ENCODE peak calls at places on chromosomes 4 and X, in eight cellular contexts. J is GM13976, I is HCT116, U is astrocyte of the spinal cord, K is GM10248, S is heart right ventricle, V is ovary, B is fibroblast of lung. H is an unnamed sample.

GRCh38 chr4:148192526-148192925 is 249.7 kb downstream of the NR3C2 start:
- DNase-seq in U (no peak), V (no peak), J (no peak), S (no peak), I (no peak), B (no peak), K (no peak), H (no peak)

GRCh38 chr4:98473046-98473445 is 185.4 kb downstream of the TSPAN5 start:
- DNase-seq in B (peak), U (no peak), V (no peak), J (no peak), I (no peak), K (no peak), S (no peak), H (no peak)

GRCh38 chrX:65581661-65582339 is 47.2 kb upstream of the LAS1L start:
- DNase-seq in V (peak), B (peak), U (peak), J (peak), K (peak), I (peak), S (no peak), H (no peak)

GRCh38 chr4:181181331-181181730 is 1061.9 kb upstream of the TENM3 start:
- DNase-seq in V (no peak), J (no peak), U (no peak), K (no peak), S (no peak), I (no peak), B (no peak), H (no peak)

GRCh38 chr4:8504279-8505007 is 63.9 kb downstream of the TRMT44 start:
- DNase-seq in K (no peak), S (no peak), B (no peak), U (no peak), I (no peak), V (peak), J (peak), H (no peak)

GRCh38 chrX:131762802-131763234 is 218.9 kb downstream of the OR13H1 start:
- DNase-seq in S (no peak), V (peak), U (peak), B (no peak), I (no peak), K (peak), J (peak), H (no peak)

GRCh38 chr4:23373269-23373668 is 516.6 kb downstream of the PPARGC1A start:
- DNase-seq in I (no peak), K (no peak), B (no peak), V (no peak), J (no peak), S (no peak), U (peak), H (no peak)

GRCh38 chr4:81409836-81410235 is 61.9 kb downstream of the RASGEF1B start:
- DNase-seq in I (no peak), B (no peak), S (no peak), U (no peak), V (no peak), J (no peak), K (no peak), H (no peak)

GRCh38 chr4:168555437-168555836 is 58.6 kb downstream of the PALLD start:
- DNase-seq in B (no peak), V (no peak), U (no peak), J (no peak), I (no peak), K (no peak), S (no peak), H (no peak)

GRCh38 chr4:168560835-168561210 is 64.0 kb downstream of the PALLD start:
- DNase-seq in K (no peak), J (no peak), U (no peak), I (no peak), S (no peak), V (no peak), B (no peak), H (no peak)

GRCh38 chr4:168557658-168558057 is 60.8 kb downstream of the PALLD start:
- DNase-seq in V (no peak), I (no peak), S (no peak), J (no peak), K (no peak), B (no peak), U (no peak), H (no peak)

GRCh38 chr4:168560184-168560834 is 63.5 kb downstream of the PALLD start:
- DNase-seq in J (no peak), K (no peak), B (peak), I (no peak), V (no peak), U (peak), S (no peak), H (no peak)

GRCh38 chr4:168558587-168558986 is 61.7 kb downstream of the PALLD start:
- DNase-seq in U (peak), S (no peak), K (no peak), B (no peak), I (no peak), V (no peak), J (no peak), H (no peak)
- TF ChIP-seq CTCF in U (no peak), S (no peak), K (no peak), B (no peak), I (no peak), V (no peak), J (no peak), H (no peak)

DNA sequence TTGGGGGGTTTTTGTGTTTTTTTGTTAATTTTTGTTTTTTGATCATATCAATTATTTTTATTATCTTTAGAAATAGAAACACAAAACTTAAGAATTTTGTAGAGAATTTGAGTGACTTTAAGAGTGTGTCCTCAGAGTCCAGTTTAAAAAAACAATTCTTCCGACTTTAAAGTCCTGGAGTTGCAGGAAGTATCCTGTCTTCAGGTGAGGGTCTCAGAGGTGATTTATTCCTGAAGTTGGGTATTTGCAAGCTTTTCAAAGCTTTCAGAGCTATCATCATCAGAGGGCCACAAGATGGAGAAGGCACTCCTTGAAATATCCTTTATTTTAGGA is 23.0 kb downstream of the TLR10 start:
- DNase-seq in U (no peak), I (no peak), S (no peak), J (no peak), V (no peak), K (no peak), B (no peak), H (no peak)
- TF ChIP-seq CTCF in U (no peak), I (no peak), S (no peak), J (no peak), V (peak), K (no peak), B (no peak), H (no peak)

DNA sequence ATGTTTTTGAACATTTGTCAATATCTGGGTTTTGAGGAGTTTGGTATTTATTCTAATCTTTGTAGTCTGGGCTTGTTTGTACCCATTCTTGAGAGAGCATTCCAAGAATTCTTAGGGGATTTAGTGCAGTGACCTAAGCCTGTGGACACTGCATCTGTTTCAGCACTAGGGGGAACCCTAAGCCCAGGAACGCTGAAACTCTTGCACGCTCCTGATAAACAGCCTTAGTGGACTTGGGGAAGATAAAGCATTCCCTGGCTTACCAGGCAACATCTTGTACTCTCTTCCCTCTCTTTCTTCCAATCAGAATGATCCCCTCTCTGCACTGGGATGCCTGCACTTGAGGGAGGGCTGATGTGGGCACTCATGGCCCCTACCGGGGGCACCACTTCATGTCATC is 654.9 kb upstream of the HTR2C start:
- DNase-seq in U (peak), S (no peak), K (no peak), J (peak), B (peak), V (no peak), I (peak), H (no peak)
- TF ChIP-seq CTCF in U (peak), S (no peak), K (peak), J (peak), B (no peak), V (no peak), I (peak), H (peak)

DNA sequence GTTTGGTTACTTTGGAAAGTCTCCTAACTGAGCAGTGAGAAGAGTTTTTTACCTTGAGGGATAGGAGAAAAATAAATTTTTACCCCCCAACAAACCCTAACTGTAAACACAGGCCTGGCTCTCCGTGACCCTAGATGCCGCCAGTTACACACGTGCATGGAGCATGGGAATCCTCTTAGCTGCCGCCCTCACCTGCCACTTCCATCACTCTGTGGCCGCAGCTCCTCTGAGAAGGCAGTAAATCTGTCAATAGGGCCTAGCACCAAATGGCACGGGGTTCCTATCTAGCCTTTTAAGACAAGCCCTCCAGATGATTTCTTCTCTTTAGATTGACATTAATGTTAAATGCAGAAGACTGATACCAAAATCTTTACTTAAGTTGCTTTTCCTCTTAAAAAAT is 330.3 kb upstream of the FAM241A start:
- DNase-seq in U (no peak), V (no peak), I (no peak), B (no peak), S (no peak), J (no peak), K (no peak), H (no peak)
- TF ChIP-seq CTCF in U (no peak), V (no peak), I (no peak), B (no peak), S (no peak), J (no peak), K (no peak), H (no peak)

GRCh38 chrX:50430917-50431316 is 39.7 kb downstream of the DGKK start:
- DNase-seq in B (no peak), U (no peak), K (no peak), V (no peak), I (no peak), S (no peak), J (no peak), H (no peak)
- TF ChIP-seq CTCF in B (no peak), U (no peak), K (no peak), V (no peak), I (no peak), S (no peak), J (no peak), H (no peak)

GRCh38 chr4:159383569-159383934 is 280.7 kb downstream of the RAPGEF2 start:
- DNase-seq in S (no peak), B (no peak), U (no peak), J (no peak), K (no peak), V (no peak), I (no peak), H (no peak)

GRCh38 chr4:159382875-159383568 is 280.1 kb downstream of the RAPGEF2 start:
- DNase-seq in K (no peak), V (no peak), I (no peak), S (no peak), B (no peak), J (no peak), U (no peak), H (no peak)

GRCh38 chr4:159384017-159384416 is 281.1 kb downstream of the RAPGEF2 start:
- DNase-seq in U (no peak), K (no peak), J (no peak), S (no peak), I (no peak), B (no peak), V (no peak), H (no peak)

GRCh38 chr4:159386620-159387019 is 283.7 kb downstream of the RAPGEF2 start:
- DNase-seq in J (no peak), V (no peak), U (no peak), I (no peak), K (no peak), S (no peak), B (no peak), H (no peak)

GRCh38 chr4:159384619-159385018 is 281.7 kb downstream of the RAPGEF2 start:
- DNase-seq in J (no peak), V (no peak), U (peak), B (peak), I (no peak), S (no peak), K (no peak), H (no peak)
- TF ChIP-seq CTCF in J (no peak), V (no peak), U (peak), B (peak), I (peak), S (peak), K (no peak), H (no peak)

GRCh38 chr4:74536557-74536956 is 91.6 kb downstream of the AREG start:
- DNase-seq in B (peak), K (no peak), S (no peak), I (no peak), U (peak), J (no peak), V (no peak), H (no peak)
- TF ChIP-seq CTCF in B (peak), K (no peak), S (no peak), I (peak), U (peak), J (no peak), V (no peak), H (peak)